ENCODE peak calls at places on chromosomes 2 and 18, in four cellular contexts. K is A549, F is HepG2, N is K562. B is an unnamed sample.
A peak's percentile ranks its signal among the peaks of the same experiment; 100 is the strongest.

GRCh38 chr2:76193098-76193497 is 482.4 kb upstream of the GCFC2 start:
- DNase-seq in K (no peak), F (peak; percentile 70), N (no peak), B (no peak)

GRCh38 chr2:160109939-160110673 is 47.7 kb upstream of the PLA2R1 start:
- DNase-seq in K (peak; percentile 35), F (peak; percentile 62), N (peak; percentile 64), B (no peak)

GRCh38 chr2:119693967-119694366 is 15.0 kb downstream of the TMEM177 start:
- DNase-seq in K (no peak), F (no peak), N (no peak), B (no peak)

GRCh38 chr2:120919771-120920437 is 184.2 kb downstream of the GLI2 start:
- DNase-seq in K (no peak), F (no peak), N (no peak), B (no peak)

GRCh38 chr18:23257153-23257552 is 121.9 kb downstream of the CABLES1 start:
- DNase-seq in K (no peak), F (peak; percentile 6), N (no peak), B (no peak)

GRCh38 chr2:223036756-223037432 is 15.1 kb upstream of the KCNE4 start:
- DNase-seq in K (no peak), F (no peak), N (no peak), B (no peak)

GRCh38 chr2:108541451-108541850 is 7.2 kb downstream of the LIMS1 start:
- DNase-seq in K (no peak), F (no peak), N (no peak), B (no peak)

GRCh38 chr2:42784204-42784880 is 8.0 kb downstream of the HAAO start:
- DNase-seq in K (no peak), F (no peak), N (no peak), B (no peak)

GRCh38 chr2:36373149-36373880 is 17.7 kb downstream of the CRIM1 start:
- DNase-seq in K (no peak), F (no peak), N (no peak), B (no peak)

GRCh38 chr2:183253441-183254130 is 129.3 kb downstream of the NUP35 start:
- DNase-seq in K (no peak), F (no peak), N (peak; percentile 6), B (no peak)

GRCh38 chr2:227293531-227293930 is 31.5 kb upstream of the MFF start:
- DNase-seq in K (no peak), F (no peak), N (no peak), B (no peak)

GRCh38 chr2:41907716-41908328 is 140.0 kb upstream of the PKDCC start:
- DNase-seq in K (no peak), F (no peak), N (peak; percentile 82), B (no peak)

GRCh38 chr2:10101491-10101890 is 21.0 kb upstream of the RRM2 start:
- DNase-seq in K (no peak), F (no peak), N (no peak), B (no peak)

GRCh38 chr2:199861116-199861774 is 10.3 kb upstream of the FTCDNL1 start:
- DNase-seq in K (peak; percentile 6), F (peak; percentile 24), N (peak; percentile 11), B (no peak)

GRCh38 chr18:49021433-49022129 is 70.8 kb upstream of the SMAD7 start:
- DNase-seq in K (no peak), F (peak; percentile 82), N (peak; percentile 70), B (peak; percentile 89)

GRCh38 chr2:152826880-152827279 is 108.5 kb downstream of the ARL6IP6 start:
- DNase-seq in K (no peak), F (no peak), N (no peak), B (no peak)

GRCh38 chr2:85234879-85235278 is 92.9 kb downstream of the TGOLN2 start:
- DNase-seq in K (no peak), F (no peak), N (no peak), B (no peak)

GRCh38 chr2:73995810-73996209 is 11.1 kb downstream of the TET3 start:
- DNase-seq in K (no peak), F (no peak), N (peak; percentile 86), B (no peak)

GRCh38 chr2:73998451-73998850 is 13.7 kb downstream of the TET3 start:
- DNase-seq in K (no peak), F (no peak), N (no peak), B (no peak)

GRCh38 chr2:73998933-73999332 is 14.2 kb downstream of the TET3 start:
- DNase-seq in K (no peak), F (no peak), N (no peak), B (no peak)

GRCh38 chr2:73999881-74000597 is 15.3 kb downstream of the TET3 start:
- DNase-seq in K (no peak), F (no peak), N (no peak), B (no peak)

DNA sequence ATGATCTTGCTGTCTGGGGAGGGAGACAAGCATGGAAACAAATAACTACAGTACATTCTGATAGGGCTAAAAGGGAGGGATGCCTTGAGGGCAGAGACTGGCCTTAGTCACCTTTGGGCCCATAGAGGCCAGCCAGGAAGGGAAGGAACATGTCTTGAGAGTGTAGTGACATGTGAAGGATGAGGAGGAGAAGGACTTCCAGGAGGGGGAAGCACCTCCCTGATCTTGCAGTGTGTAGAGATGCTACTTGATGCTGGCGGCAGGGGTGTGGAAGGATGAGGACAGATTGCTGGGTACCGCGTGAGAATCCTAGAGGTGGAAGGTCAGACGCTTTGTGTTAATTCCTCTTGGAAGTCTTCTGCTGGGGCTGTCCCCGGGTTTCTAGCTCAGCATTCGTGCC is 13.1 kb downstream of the TET3 start:
- DNase-seq in K (no peak), F (no peak), N (peak; percentile 54), B (no peak)
- H3K4me1 ChIP-seq in K (peaks cover 27% of the 10 kb centered on the region), F (peaks cover 23% of the 10 kb centered on the region), N (peaks cover 30% of the 10 kb centered on the region), B (peaks cover 12% of the 10 kb centered on the region)

GRCh38 chr18:69365658-69366057 is 35.0 kb upstream of the DOK6 start:
- DNase-seq in K (no peak), F (no peak), N (no peak), B (no peak)
- TF ChIP-seq KDM1A in K (no peak), F (no peak), N (no peak), B (no peak)

DNA sequence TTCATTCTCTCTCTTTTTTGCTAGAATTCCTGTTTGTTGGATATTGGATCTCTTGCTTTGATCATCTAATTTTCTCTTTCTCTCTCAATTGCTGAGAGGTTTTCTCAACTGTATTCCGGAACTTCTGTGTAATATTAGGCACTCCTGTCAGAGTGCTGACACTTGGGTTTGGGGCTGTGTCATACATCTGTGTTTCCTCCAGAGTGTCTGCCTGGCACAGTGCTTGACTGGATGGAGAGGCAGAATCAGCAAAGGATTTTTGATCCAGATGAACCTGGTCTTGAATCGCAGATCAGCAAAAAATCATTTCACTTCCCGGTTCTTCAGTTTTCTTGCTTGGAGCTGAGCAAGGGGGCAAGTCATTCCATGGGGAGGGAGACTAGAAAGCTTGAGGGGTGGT is 87.7 kb upstream of the CXCR4 start:
- DNase-seq in K (no peak), F (no peak), N (no peak), B (no peak)
- H3K4me1 ChIP-seq in K (no peaks in the 10 kb centered on the region), F (no peaks in the 10 kb centered on the region), N (no peaks in the 10 kb centered on the region), B (no peaks in the 10 kb centered on the region)

GRCh38 chr2:239722760-239723448 is 302.2 kb downstream of the NDUFA10 start:
- DNase-seq in K (no peak), F (no peak), N (no peak), B (no peak)

GRCh38 chr2:239725551-239725890 is 299.6 kb downstream of the NDUFA10 start:
- DNase-seq in K (no peak), F (no peak), N (no peak), B (no peak)

GRCh38 chr2:239723486-239724193 is 301.5 kb downstream of the NDUFA10 start:
- DNase-seq in K (no peak), F (no peak), N (no peak), B (no peak)

GRCh38 chr2:239724851-239725550 is 300.1 kb downstream of the NDUFA10 start:
- DNase-seq in K (no peak), F (no peak), N (no peak), B (no peak)

DNA sequence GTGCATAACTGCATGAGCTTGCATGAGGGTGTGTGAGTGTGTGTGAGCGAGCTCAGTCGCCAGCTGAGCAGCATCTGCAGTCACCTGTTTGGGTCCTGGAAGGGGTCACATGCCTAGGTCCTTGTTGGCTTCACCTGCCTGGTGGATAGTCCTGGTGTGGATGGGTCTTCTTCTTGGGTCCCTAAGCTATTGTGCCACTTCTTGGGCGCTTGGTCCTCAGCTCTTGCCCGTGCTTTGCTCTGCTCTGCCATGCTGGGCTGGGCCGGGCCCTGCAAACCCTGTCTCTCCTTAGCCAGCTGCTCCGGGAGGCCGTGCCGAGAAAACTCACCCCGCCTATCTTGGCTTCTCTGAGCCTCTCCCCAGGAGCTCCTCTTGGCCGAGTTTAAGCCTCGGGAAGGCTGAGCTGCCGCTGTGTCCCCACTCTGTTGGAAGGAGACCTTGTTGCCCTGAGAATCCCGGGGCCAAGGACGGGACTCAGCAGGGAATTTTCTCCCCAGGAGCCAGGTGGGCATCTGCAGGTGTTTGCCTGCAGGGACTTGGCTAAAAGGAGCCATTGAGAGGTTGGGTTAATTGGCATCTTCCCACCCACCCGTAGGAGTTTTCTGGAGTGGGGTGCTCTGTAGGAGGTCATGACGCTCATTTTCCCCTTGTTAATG is 300.8 kb downstream of the NDUFA10 start:
- DNase-seq in K (no peak), F (no peak), N (no peak), B (no peak)
- TF ChIP-seq KDM1A in K (no peak), F (no peak), N (no peak), B (no peak)

GRCh38 chr2:235609321-235609720 is 115.5 kb downstream of the AGAP1 start:
- DNase-seq in K (no peak), F (no peak), N (no peak), B (no peak)
- H3K4me1 ChIP-seq in K (no peaks in the 10 kb centered on the region), F (peaks cover 16% of the 10 kb centered on the region), N (no peaks in the 10 kb centered on the region), B (peaks cover 5% of the 10 kb centered on the region)

GRCh38 chr18:13245481-13246000 is 27.0 kb downstream of the LDLRAD4 start:
- DNase-seq in K (no peak), F (no peak), N (no peak), B (no peak)
- TF ChIP-seq KDM1A in K (no peak), F (no peak), N (no peak), B (no peak)

GRCh38 chr18:55318864-55319516 is 269.0 kb downstream of the TCF4 start:
- DNase-seq in K (no peak), F (no peak), N (no peak), B (no peak)

GRCh38 chr18:55319517-55319905 is 268.5 kb downstream of the TCF4 start:
- DNase-seq in K (no peak), F (no peak), N (no peak), B (no peak)

GRCh38 chr18:55317322-55317721 is 270.7 kb downstream of the TCF4 start:
- DNase-seq in K (no peak), F (no peak), N (no peak), B (no peak)

GRCh38 chr18:55316615-55317184 is 271.3 kb downstream of the TCF4 start:
- DNase-seq in K (no peak), F (no peak), N (no peak), B (no peak)

GRCh38 chr18:55317832-55318231 is 270.2 kb downstream of the TCF4 start:
- DNase-seq in K (no peak), F (no peak), N (no peak), B (no peak)
- H3K4me1 ChIP-seq in K (no peaks in the 10 kb centered on the region), F (no peaks in the 10 kb centered on the region), N (no peaks in the 10 kb centered on the region), B (peaks cover 10% of the 10 kb centered on the region)

DNA sequence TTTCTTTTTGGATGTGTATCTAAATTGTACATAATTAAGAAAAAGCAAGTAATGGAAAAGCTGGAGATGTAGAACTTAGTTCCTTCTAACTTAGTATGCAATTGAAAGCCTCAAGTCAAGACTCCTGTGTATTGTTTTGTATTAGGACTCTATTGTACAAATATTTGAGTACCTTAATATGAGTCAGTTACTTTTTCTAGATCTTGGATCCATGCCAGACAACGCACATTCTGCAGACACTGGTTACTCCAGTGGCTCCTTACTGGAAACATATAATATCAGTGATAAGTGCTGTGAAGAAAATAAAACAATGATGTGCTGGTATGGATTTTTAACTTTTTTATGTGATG is 1.5 kb downstream of the SLC39A10 start:
- DNase-seq in K (peak; percentile 51), F (peak; percentile 81), N (peak; percentile 80), B (no peak)
- TF ChIP-seq KDM1A in K (no peak), F (no peak), N (no peak), B (no peak)